ENCODE peak calls at places on chromosomes 11 and 22, in four cellular contexts. R is psoas muscle, Z is EL, P is HAP-1. N is an unnamed sample.

GRCh38 chr22:41197808-41198585 is 7.1 kb upstream of the L3MBTL2 start:
- DNase-seq in R (peak), Z (peak), P (peak), N (no peak)

GRCh38 chr11:15826826-15827225 is 529.5 kb downstream of the SOX6 start:
- DNase-seq in R (peak), Z (peak), P (peak), N (no peak)

GRCh38 chr11:65726660-65727059 is 6.1 kb upstream of the RNASEH2C start:
- DNase-seq in R (no peak), Z (no peak), P (no peak), N (no peak)

GRCh38 chr11:87878373-87878779 is 296.9 kb downstream of the RAB38 start:
- DNase-seq in R (no peak), Z (peak), P (peak), N (no peak)

GRCh38 chr11:77127969-77128691 is at the start of gene MYO7A:
- DNase-seq in R (peak), Z (peak), P (peak), N (peak)

GRCh38 chr11:33531743-33532181 is 168.9 kb downstream of the C11orf91 start:
- DNase-seq in R (peak), Z (peak), P (no peak), N (no peak)

GRCh38 chr11:44010789-44011251 is 37.0 kb upstream of the ACCSL start:
- DNase-seq in R (no peak), Z (no peak), P (peak), N (no peak)

GRCh38 chr11:92317222-92317621 is 92.6 kb downstream of the FAT3 start:
- DNase-seq in R (no peak), Z (no peak), P (peak), N (no peak)

GRCh38 chr22:39318507-39319283 is 728 bp downstream of the RPL3 start:
- DNase-seq in R (peak), Z (no peak), P (peak), N (no peak)

GRCh38 chr22:22520667-22521602 is 865 bp upstream of the ZNF280A start:
- DNase-seq in R (no peak), Z (no peak), P (no peak), N (no peak)

GRCh38 chr11:61560751-61561150 is 20.1 kb downstream of the SYT7 start:
- DNase-seq in R (no peak), Z (no peak), P (no peak), N (no peak)

GRCh38 chr11:4539603-4540219 is 5.3 kb upstream of the OR52M1 start:
- DNase-seq in R (peak), Z (peak), P (peak), N (no peak)

GRCh38 chr11:33207408-33207985 is 46.2 kb upstream of the CSTF3 start:
- DNase-seq in R (no peak), Z (no peak), P (no peak), N (no peak)

GRCh38 chr11:110951609-110952008 is 239.4 kb upstream of the ARHGAP20 start:
- DNase-seq in R (no peak), Z (no peak), P (no peak), N (no peak)

GRCh38 chr11:102470257-102470656 is 17.7 kb upstream of the TMEM123 start:
- DNase-seq in R (no peak), Z (no peak), P (no peak), N (no peak)

GRCh38 chr11:8389034-8389996 is 125.6 kb upstream of the LMO1 start:
- DNase-seq in R (no peak), Z (no peak), P (no peak), N (no peak)

GRCh38 chr22:27761036-27761435 is 40.5 kb downstream of the MN1 start:
- DNase-seq in R (no peak), Z (no peak), P (no peak), N (no peak)

GRCh38 chr22:48829908-48830307 is 997.8 kb downstream of the BRD1 start:
- DNase-seq in R (no peak), Z (no peak), P (no peak), N (peak)

GRCh38 chr11:128726464-128727139 is 32.7 kb downstream of the FLI1 start:
- DNase-seq in R (no peak), Z (no peak), P (no peak), N (no peak)

GRCh38 chr22:46536559-46537220 is 730 bp downstream of the CELSR1 start:
- DNase-seq in R (peak), Z (no peak), P (no peak), N (no peak)

GRCh38 chr11:11582261-11582701 is 39.5 kb downstream of the GALNT18 start:
- DNase-seq in R (no peak), Z (no peak), P (no peak), N (no peak)

GRCh38 chr11:61919113-61919840 is 1.9 kb upstream of the RAB3IL1 start:
- DNase-seq in R (no peak), Z (no peak), P (no peak), N (no peak)

GRCh38 chr22:21624120-21624879 is 5.5 kb downstream of the YDJC start:
- DNase-seq in R (peak), Z (peak), P (peak), N (no peak)

GRCh38 chr11:119155733-119156492 is 7.1 kb downstream of the ABCG4 start:
- DNase-seq in R (no peak), Z (peak), P (peak), N (no peak)

GRCh38 chr11:86172894-86173293 is 71.7 kb upstream of the EED start:
- DNase-seq in R (no peak), Z (peak), P (no peak), N (no peak)

GRCh38 chr11:20154381-20154780 is 5.9 kb downstream of the DBX1 start:
- DNase-seq in R (no peak), Z (peak), P (peak), N (no peak)

GRCh38 chr11:72721689-72722049 is 30.5 kb downstream of the ARAP1 start:
- DNase-seq in R (peak), Z (peak), P (peak), N (no peak)

GRCh38 chr11:34053161-34053686 is 1.7 kb downstream of the CAPRIN1 start:
- DNase-seq in R (peak), Z (peak), P (peak), N (peak)

GRCh38 chr11:2748814-2749554 is 49.2 kb upstream of the KCNQ1OT1 start:
- DNase-seq in R (peak), Z (no peak), P (no peak), N (peak)

GRCh38 chr11:60563553-60564235 is 48.5 kb downstream of the MS4A13 start:
- DNase-seq in R (no peak), Z (peak), P (peak), N (no peak)

GRCh38 chr22:31646186-31647019 is 15.6 kb downstream of the PISD start:
- DNase-seq in R (no peak), Z (peak), P (no peak), N (no peak)

GRCh38 chr11:36389811-36390210 is 93.7 kb downstream of the PRR5L start:
- DNase-seq in R (no peak), Z (peak), P (no peak), N (no peak)

GRCh38 chr11:134025086-134025437 is 43.8 kb upstream of the JAM3 start:
- DNase-seq in R (no peak), Z (no peak), P (no peak), N (no peak)

N was measured in ascending aorta.